ENCODE peak calls at places on chromosomes 2 and 18, in four cellular contexts. One of them, this sample, is unnamed.

GRCh38 chr2:71679481-71679880 is 226.1 kb downstream of the DYSF start:
- DNase-seq in GM06990: no peak
- DNase-seq in CD8-positive, alpha-beta T cell: no peak
- DNase-seq in heart left ventricle: no peak
- DNase-seq in this sample: no peak

GRCh38 chr18:6752200-6752873 is 22.8 kb downstream of the ARHGAP28 start:
- DNase-seq in heart left ventricle: no peak
- DNase-seq in GM06990: no peak
- DNase-seq in CD8-positive, alpha-beta T cell: no peak
- DNase-seq in this sample: no peak

GRCh38 chr18:40019797-40020392 is 1935.1 kb upstream of the PIK3C3 start:
- DNase-seq in heart left ventricle: no peak
- DNase-seq in GM06990: no peak
- DNase-seq in CD8-positive, alpha-beta T cell: no peak
- DNase-seq in this sample: no peak

GRCh38 chr2:99395589-99396130 is 58.5 kb downstream of the EIF5B start:
- DNase-seq in GM06990: no peak
- DNase-seq in heart left ventricle: no peak
- DNase-seq in CD8-positive, alpha-beta T cell: no peak
- DNase-seq in this sample: no peak

GRCh38 chr2:12169060-12169406 is 422.6 kb downstream of the LPIN1 start:
- DNase-seq in GM06990: no peak
- DNase-seq in CD8-positive, alpha-beta T cell: no peak
- DNase-seq in heart left ventricle: peak; percentile 41
- DNase-seq in this sample: peak; percentile 53

GRCh38 chr18:7367336-7367735 is 136.4 kb downstream of the LRRC30 start:
- DNase-seq in heart left ventricle: no peak
- DNase-seq in GM06990: no peak
- DNase-seq in CD8-positive, alpha-beta T cell: no peak
- DNase-seq in this sample: no peak

GRCh38 chr18:80009661-80010550 is 21.5 kb upstream of the TXNL4A start:
- DNase-seq in CD8-positive, alpha-beta T cell: no peak
- DNase-seq in heart left ventricle: peak; percentile 81
- DNase-seq in GM06990: no peak
- DNase-seq in this sample: peak; percentile 84

GRCh38 chr18:56402872-56403516 is 235.4 kb downstream of the TXNL1 start:
- DNase-seq in CD8-positive, alpha-beta T cell: no peak
- DNase-seq in heart left ventricle: no peak
- DNase-seq in GM06990: no peak
- DNase-seq in this sample: no peak

GRCh38 chr2:52956766-52957165 is 810.8 kb upstream of the CHAC2 start:
- DNase-seq in GM06990: no peak
- DNase-seq in heart left ventricle: no peak
- DNase-seq in CD8-positive, alpha-beta T cell: no peak
- DNase-seq in this sample: no peak

GRCh38 chr2:199309973-199310372 is 147.8 kb downstream of the SATB2 start:
- DNase-seq in heart left ventricle: no peak
- DNase-seq in CD8-positive, alpha-beta T cell: no peak
- DNase-seq in GM06990: no peak
- DNase-seq in this sample: no peak

GRCh38 chr2:189157431-189157830 is 22.1 kb downstream of the COL5A2 start:
- DNase-seq in GM06990: no peak
- DNase-seq in heart left ventricle: no peak
- DNase-seq in CD8-positive, alpha-beta T cell: no peak
- DNase-seq in this sample: no peak

GRCh38 chr2:215982465-215982875 is 30.9 kb downstream of the MREG start:
- DNase-seq in GM06990: no peak
- DNase-seq in CD8-positive, alpha-beta T cell: no peak
- DNase-seq in heart left ventricle: no peak
- DNase-seq in this sample: no peak

GRCh38 chr2:5409925-5410360 is 282.2 kb upstream of the SOX11 start:
- DNase-seq in GM06990: no peak
- DNase-seq in heart left ventricle: no peak
- DNase-seq in CD8-positive, alpha-beta T cell: no peak
- DNase-seq in this sample: no peak

GRCh38 chr2:239803764-239804111 is 221.4 kb downstream of the NDUFA10 start:
- DNase-seq in heart left ventricle: no peak
- DNase-seq in CD8-positive, alpha-beta T cell: no peak
- DNase-seq in GM06990: no peak
- DNase-seq in this sample: no peak

GRCh38 chr2:152200562-152201465 is 25.3 kb upstream of the STAM2 start:
- DNase-seq in CD8-positive, alpha-beta T cell: no peak
- DNase-seq in heart left ventricle: peak; percentile 63
- DNase-seq in GM06990: no peak
- DNase-seq in this sample: peak; percentile 38

GRCh38 chr2:234003972-234004617 is 46.4 kb upstream of the SPP2 start:
- DNase-seq in GM06990: no peak
- DNase-seq in heart left ventricle: no peak
- DNase-seq in CD8-positive, alpha-beta T cell: no peak
- DNase-seq in this sample: no peak

GRCh38 chr2:213288913-213289700 is 4.8 kb downstream of the SPAG16 start:
- DNase-seq in heart left ventricle: no peak
- DNase-seq in CD8-positive, alpha-beta T cell: no peak
- DNase-seq in GM06990: no peak
- DNase-seq in this sample: no peak

GRCh38 chr2:7073901-7074300 is 156.7 kb downstream of the RNF144A start:
- DNase-seq in CD8-positive, alpha-beta T cell: no peak
- DNase-seq in heart left ventricle: no peak
- DNase-seq in GM06990: no peak
- DNase-seq in this sample: no peak

GRCh38 chr18:79982736-79983135 is 5.6 kb downstream of the TXNL4A start:
- DNase-seq in GM06990: no peak
- DNase-seq in CD8-positive, alpha-beta T cell: peak; percentile 31
- DNase-seq in heart left ventricle: no peak
- DNase-seq in this sample: no peak

GRCh38 chr2:127197475-127198385 is 22.4 kb downstream of the CYP27C1 start:
- DNase-seq in CD8-positive, alpha-beta T cell: peak; percentile 56
- DNase-seq in GM06990: peak; percentile 35
- DNase-seq in heart left ventricle: peak; percentile 38
- DNase-seq in this sample: peak; percentile 70

GRCh38 chr18:35050638-35051287 is 9.6 kb downstream of the MAPRE2 start:
- DNase-seq in heart left ventricle: no peak
- DNase-seq in GM06990: no peak
- DNase-seq in CD8-positive, alpha-beta T cell: no peak
- DNase-seq in this sample: no peak

GRCh38 chr2:118881490-118882129 is 34.2 kb upstream of the EN1 start:
- DNase-seq in CD8-positive, alpha-beta T cell: peak; percentile 50
- DNase-seq in GM06990: no peak
- DNase-seq in heart left ventricle: peak; percentile 24
- DNase-seq in this sample: peak; percentile 71

GRCh38 chr2:125696573-125696972 is 959.4 kb upstream of the GYPC start:
- DNase-seq in CD8-positive, alpha-beta T cell: no peak
- DNase-seq in heart left ventricle: no peak
- DNase-seq in GM06990: no peak
- DNase-seq in this sample: no peak

GRCh38 chr18:10291568-10291981 is 162.9 kb upstream of the APCDD1 start:
- DNase-seq in heart left ventricle: no peak
- DNase-seq in GM06990: no peak
- DNase-seq in CD8-positive, alpha-beta T cell: no peak
- DNase-seq in this sample: no peak

DNA sequence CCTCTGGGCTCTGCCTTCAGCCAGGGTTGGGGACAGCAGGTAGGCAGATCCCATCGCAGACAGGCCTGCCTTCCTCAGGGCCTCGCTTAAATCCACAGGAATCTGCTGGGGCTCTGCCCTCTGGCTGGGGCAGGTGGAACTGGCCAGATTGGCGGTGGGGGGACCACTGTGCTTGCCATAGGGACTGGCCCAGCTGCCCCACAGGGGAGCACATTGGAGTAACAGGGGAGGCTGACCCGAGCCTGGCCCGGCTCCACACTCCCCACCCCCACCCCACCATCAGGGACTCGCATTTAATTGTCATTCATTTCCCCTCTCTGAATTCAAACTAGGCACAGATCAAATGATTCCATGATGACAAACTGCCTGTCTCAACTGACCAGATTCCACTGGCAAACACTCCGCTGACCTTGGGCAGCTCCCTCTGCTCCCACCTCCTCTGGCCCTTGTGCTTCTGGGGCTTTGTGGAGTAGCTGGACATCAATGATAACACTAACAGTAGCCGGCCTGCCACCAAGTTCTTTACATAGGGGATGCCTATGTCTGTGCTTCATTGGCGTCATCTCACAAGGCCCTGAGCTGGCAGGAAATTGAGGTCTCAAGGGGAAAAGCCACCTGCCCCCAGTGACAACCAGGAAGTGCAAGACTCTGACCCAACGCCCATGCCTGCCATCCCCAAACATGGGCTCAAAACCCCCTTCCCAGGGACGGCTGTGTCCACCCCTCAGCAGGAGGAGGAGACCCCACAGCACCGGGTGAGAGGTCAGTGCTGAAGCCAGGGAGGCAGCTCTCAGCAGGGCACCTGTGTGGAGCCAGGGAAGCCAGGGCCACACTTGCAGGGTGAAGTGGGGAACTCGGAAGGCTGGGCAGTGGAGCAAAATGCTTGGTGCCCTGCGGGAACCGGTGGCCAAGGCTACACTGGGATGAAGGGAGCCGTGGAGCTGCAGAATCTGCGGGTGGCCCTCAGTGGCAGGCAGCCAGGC is 2.1 kb upstream of the B3GNT7 start:
- DNase-seq in CD8-positive, alpha-beta T cell: peak; percentile 32
- DNase-seq in GM06990: peak; percentile 81
- DNase-seq in heart left ventricle: no peak
- DNase-seq in this sample: no peak
- TF ChIP-seq CTCF in CD8-positive, alpha-beta T cell: no peak
- TF ChIP-seq CTCF in GM06990: peak; percentile 45
- TF ChIP-seq CTCF in heart left ventricle: no peak
- TF ChIP-seq CTCF in this sample: no peak

DNA sequence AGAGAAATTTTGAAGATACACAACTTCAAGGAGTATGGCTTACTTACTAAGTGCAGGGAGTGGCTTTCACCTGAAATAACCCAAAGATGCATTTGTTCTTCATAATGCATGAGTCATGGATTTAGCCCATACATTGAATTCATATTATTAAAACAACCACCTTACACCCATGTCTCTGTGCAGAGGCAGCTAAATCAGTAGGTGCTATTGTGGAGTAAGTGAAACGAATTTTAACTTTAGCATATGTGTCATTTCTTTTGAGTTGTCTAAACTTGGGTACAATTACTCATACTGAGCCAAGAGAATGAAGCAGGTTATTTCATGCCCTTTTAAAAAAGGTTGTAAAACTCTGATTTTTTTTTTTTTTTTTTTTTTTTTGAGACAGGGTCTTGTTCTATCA is 11.0 kb upstream of the ANKRD29 start:
- DNase-seq in GM06990: peak; percentile 28
- DNase-seq in heart left ventricle: no peak
- DNase-seq in CD8-positive, alpha-beta T cell: no peak
- DNase-seq in this sample: no peak
- H3K4me3 ChIP-seq in GM06990: no peak overlapping the region
- H3K4me3 ChIP-seq in heart left ventricle: no peak overlapping the region
- H3K4me3 ChIP-seq in CD8-positive, alpha-beta T cell: no peak overlapping the region
- H3K4me3 ChIP-seq in this sample: no peak overlapping the region

DNA sequence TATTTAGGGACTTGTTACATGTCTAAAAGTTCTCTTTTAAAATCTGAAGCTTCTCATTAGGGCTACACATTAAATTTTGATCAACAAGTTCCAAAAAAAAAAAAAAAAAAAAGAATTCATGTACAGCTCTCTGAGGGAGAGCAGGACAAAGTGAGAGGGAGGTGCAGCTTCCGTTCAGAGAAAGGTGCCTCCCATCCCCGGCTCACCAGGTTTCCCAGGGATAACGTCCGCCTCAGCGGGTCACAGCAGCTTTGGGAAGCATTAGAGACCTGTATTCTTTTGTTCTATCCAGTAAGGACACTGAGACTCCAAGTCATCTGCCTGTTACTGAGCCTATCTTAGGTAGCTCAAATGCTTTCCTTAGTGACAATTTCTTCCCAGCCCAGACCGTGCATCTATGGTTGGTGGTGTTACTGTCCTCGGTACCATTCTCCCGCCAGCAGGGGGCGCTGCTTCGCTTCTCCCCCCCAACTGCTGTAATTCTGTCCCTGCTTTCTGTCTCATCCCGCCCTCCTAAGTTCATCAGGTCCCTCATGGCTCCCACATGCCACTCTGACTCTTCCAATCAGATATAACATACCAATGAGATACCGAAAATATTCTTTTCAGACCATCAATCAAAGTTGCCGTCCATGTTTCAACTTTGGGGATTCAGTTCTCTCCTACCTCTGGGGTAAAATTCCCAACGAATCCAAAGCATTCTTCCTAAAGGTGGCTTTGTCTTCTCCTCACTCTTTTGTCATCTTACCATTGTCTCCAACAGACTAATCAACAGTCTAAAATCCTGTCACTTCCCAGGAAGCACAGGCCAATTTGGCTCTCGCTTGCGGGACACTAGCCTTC is 466.5 kb downstream of the METTL4 start:
- DNase-seq in GM06990: peak; percentile 6
- DNase-seq in heart left ventricle: peak; percentile 30
- DNase-seq in CD8-positive, alpha-beta T cell: peak; percentile 22
- DNase-seq in this sample: peak; percentile 86
- TF ChIP-seq CTCF in GM06990: peak; percentile 84
- TF ChIP-seq CTCF in heart left ventricle: peak; percentile 76
- TF ChIP-seq CTCF in CD8-positive, alpha-beta T cell: peak; percentile 40
- TF ChIP-seq CTCF in this sample: peak; percentile 71

DNA sequence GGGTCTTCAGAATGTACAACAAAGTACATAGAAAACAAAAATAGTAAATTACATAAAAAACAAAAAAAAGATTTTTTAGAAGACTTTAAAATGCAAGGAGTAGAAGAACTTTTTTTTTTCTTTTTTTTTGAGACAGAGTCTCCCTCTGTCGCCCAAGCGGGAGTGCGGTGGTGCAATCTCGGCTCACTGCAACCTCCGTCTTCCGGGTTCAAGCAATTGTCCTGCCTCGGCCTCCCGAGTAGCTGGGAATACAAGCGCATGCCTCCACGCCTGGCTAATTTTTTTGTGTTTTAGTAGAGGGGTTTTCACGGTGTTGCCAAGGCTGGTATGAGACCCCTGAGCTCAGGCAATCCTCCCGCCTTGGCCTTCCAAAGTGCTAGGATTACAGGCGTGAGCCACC is 104.5 kb upstream of the ZC3H15 start:
- DNase-seq in CD8-positive, alpha-beta T cell: no peak
- DNase-seq in GM06990: no peak
- DNase-seq in heart left ventricle: no peak
- DNase-seq in this sample: no peak
- H3K4me3 ChIP-seq in CD8-positive, alpha-beta T cell: no peak overlapping the region
- H3K4me3 ChIP-seq in GM06990: no peak overlapping the region
- H3K4me3 ChIP-seq in heart left ventricle: no peak overlapping the region
- H3K4me3 ChIP-seq in this sample: no peak overlapping the region

GRCh38 chr2:33670392-33670937 is 71.4 kb upstream of the FAM98A start:
- DNase-seq in GM06990: no peak
- DNase-seq in CD8-positive, alpha-beta T cell: no peak
- DNase-seq in heart left ventricle: no peak
- DNase-seq in this sample: no peak

GRCh38 chr2:33672389-33672788 is 73.3 kb upstream of the FAM98A start:
- DNase-seq in CD8-positive, alpha-beta T cell: no peak
- DNase-seq in GM06990: no peak
- DNase-seq in heart left ventricle: no peak
- DNase-seq in this sample: no peak

GRCh38 chr2:33665039-33665438 is 65.9 kb upstream of the FAM98A start:
- DNase-seq in CD8-positive, alpha-beta T cell: no peak
- DNase-seq in GM06990: no peak
- DNase-seq in heart left ventricle: no peak
- DNase-seq in this sample: no peak

GRCh38 chr2:33671198-33671597 is 72.1 kb upstream of the FAM98A start:
- DNase-seq in GM06990: no peak
- DNase-seq in heart left ventricle: no peak
- DNase-seq in CD8-positive, alpha-beta T cell: no peak
- DNase-seq in this sample: no peak

GRCh38 chr2:33666879-33667278 is 67.8 kb upstream of the FAM98A start:
- DNase-seq in heart left ventricle: no peak
- DNase-seq in CD8-positive, alpha-beta T cell: no peak
- DNase-seq in GM06990: no peak
- DNase-seq in this sample: no peak
- TF ChIP-seq CTCF in heart left ventricle: no peak
- TF ChIP-seq CTCF in CD8-positive, alpha-beta T cell: no peak
- TF ChIP-seq CTCF in GM06990: peak; percentile 8
- TF ChIP-seq CTCF in this sample: no peak